ENCODE peak calls at places on chromosomes 11 and 22, in six cellular contexts. One of them, this sample, is unnamed.

GRCh38 chr22:22691716-22692701 is 47.6 kb downstream of the GGTLC2 start:
- DNase-seq in K562: no peak
- DNase-seq in H1: no peak
- DNase-seq in SK-N-SH: no peak
- DNase-seq in HepG2: no peak
- DNase-seq in GM12878: no peak
- DNase-seq in this sample: peak

GRCh38 chr11:131598305-131598704 is 227.9 kb downstream of the NTM start:
- DNase-seq in HepG2: no peak
- DNase-seq in K562: no peak
- DNase-seq in SK-N-SH: no peak
- DNase-seq in H1: no peak
- DNase-seq in GM12878: no peak
- DNase-seq in this sample: no peak

GRCh38 chr11:103661991-103662390 is 374.4 kb upstream of the DDI1 start:
- DNase-seq in K562: no peak
- DNase-seq in SK-N-SH: no peak
- DNase-seq in HepG2: no peak
- DNase-seq in GM12878: no peak
- DNase-seq in H1: no peak
- DNase-seq in this sample: no peak

GRCh38 chr11:77371646-77372045 is 70.2 kb upstream of the GDPD4 start:
- DNase-seq in H1: no peak
- DNase-seq in K562: no peak
- DNase-seq in SK-N-SH: no peak
- DNase-seq in GM12878: no peak
- DNase-seq in HepG2: no peak
- DNase-seq in this sample: no peak

GRCh38 chr11:20110908-20111669 is 49.2 kb downstream of the DBX1 start:
- DNase-seq in SK-N-SH: peak
- DNase-seq in GM12878: peak
- DNase-seq in HepG2: peak
- DNase-seq in K562: peak
- DNase-seq in H1: no peak
- DNase-seq in this sample: peak

GRCh38 chr11:130068546-130068985 is 1.1 kb upstream of the APLP2 start:
- DNase-seq in H1: no peak
- DNase-seq in GM12878: no peak
- DNase-seq in K562: no peak
- DNase-seq in HepG2: peak
- DNase-seq in SK-N-SH: no peak
- DNase-seq in this sample: no peak

GRCh38 chr11:121067453-121067852 is 33.6 kb upstream of the TECTA start:
- DNase-seq in GM12878: no peak
- DNase-seq in HepG2: peak
- DNase-seq in SK-N-SH: no peak
- DNase-seq in K562: no peak
- DNase-seq in H1: no peak
- DNase-seq in this sample: no peak

GRCh38 chr11:61718046-61718531 is 34.3 kb upstream of the MYRF start:
- DNase-seq in K562: no peak
- DNase-seq in HepG2: no peak
- DNase-seq in SK-N-SH: peak
- DNase-seq in H1: no peak
- DNase-seq in GM12878: no peak
- DNase-seq in this sample: no peak

GRCh38 chr22:20013382-20013871 is 3.2 kb downstream of the ARVCF start:
- DNase-seq in SK-N-SH: peak
- DNase-seq in GM12878: no peak
- DNase-seq in K562: peak
- DNase-seq in HepG2: peak
- DNase-seq in H1: peak
- DNase-seq in this sample: no peak

GRCh38 chr11:67356867-67357561 is 3.7 kb upstream of the POLD4 start:
- DNase-seq in SK-N-SH: peak
- DNase-seq in H1: no peak
- DNase-seq in GM12878: no peak
- DNase-seq in HepG2: peak
- DNase-seq in K562: peak
- DNase-seq in this sample: peak

GRCh38 chr11:93474122-93474521 is 69.1 kb downstream of the SMCO4 start:
- DNase-seq in K562: peak
- DNase-seq in H1: no peak
- DNase-seq in HepG2: no peak
- DNase-seq in SK-N-SH: no peak
- DNase-seq in GM12878: no peak
- DNase-seq in this sample: no peak

GRCh38 chr11:79493555-79494171 is 52.8 kb upstream of the TENM4 start:
- DNase-seq in SK-N-SH: peak
- DNase-seq in GM12878: no peak
- DNase-seq in K562: peak
- DNase-seq in H1: peak
- DNase-seq in HepG2: peak
- DNase-seq in this sample: peak

GRCh38 chr11:5368502-5369043 is 15.0 kb upstream of the OR51M1 start:
- DNase-seq in H1: no peak
- DNase-seq in HepG2: no peak
- DNase-seq in K562: no peak
- DNase-seq in GM12878: no peak
- DNase-seq in SK-N-SH: no peak
- DNase-seq in this sample: no peak

GRCh38 chr11:118856314-118856713 is 27.4 kb upstream of the CXCR5 start:
- DNase-seq in H1: no peak
- DNase-seq in GM12878: no peak
- DNase-seq in HepG2: no peak
- DNase-seq in SK-N-SH: no peak
- DNase-seq in K562: no peak
- DNase-seq in this sample: no peak

GRCh38 chr11:61279934-61280656 is 15.0 kb downstream of the VWCE start:
- DNase-seq in SK-N-SH: no peak
- DNase-seq in HepG2: no peak
- DNase-seq in H1: no peak
- DNase-seq in GM12878: no peak
- DNase-seq in K562: no peak
- DNase-seq in this sample: no peak

GRCh38 chr22:31036671-31037550 is 44.2 kb upstream of the SMTN start:
- DNase-seq in H1: no peak
- DNase-seq in HepG2: no peak
- DNase-seq in SK-N-SH: no peak
- DNase-seq in K562: no peak
- DNase-seq in GM12878: no peak
- DNase-seq in this sample: peak

GRCh38 chr11:71179877-71180276 is 72.5 kb downstream of the SHANK2 start:
- DNase-seq in GM12878: no peak
- DNase-seq in K562: no peak
- DNase-seq in SK-N-SH: no peak
- DNase-seq in HepG2: peak
- DNase-seq in H1: no peak
- DNase-seq in this sample: no peak

GRCh38 chr22:45976351-45977002 is 485 bp downstream of the WNT7B start:
- DNase-seq in H1: no peak
- DNase-seq in GM12878: no peak
- DNase-seq in HepG2: no peak
- DNase-seq in K562: no peak
- DNase-seq in SK-N-SH: peak
- DNase-seq in this sample: no peak

GRCh38 chr11:112024778-112025678 is at the start of gene DLAT:
- DNase-seq in K562: peak
- DNase-seq in GM12878: peak
- DNase-seq in HepG2: peak
- DNase-seq in H1: peak
- DNase-seq in SK-N-SH: peak
- DNase-seq in this sample: peak

GRCh38 chr22:24843048-24843447 is 37.0 kb downstream of the SGSM1 start:
- DNase-seq in K562: no peak
- DNase-seq in SK-N-SH: no peak
- DNase-seq in GM12878: no peak
- DNase-seq in H1: no peak
- DNase-seq in HepG2: no peak
- DNase-seq in this sample: no peak

GRCh38 chr22:23192133-23192532 is 11.8 kb downstream of the BCR start:
- DNase-seq in HepG2: no peak
- DNase-seq in GM12878: no peak
- DNase-seq in SK-N-SH: no peak
- DNase-seq in H1: no peak
- DNase-seq in K562: peak
- DNase-seq in this sample: no peak

GRCh38 chr11:61832758-61833157 is 4.7 kb downstream of the FADS2 start:
- DNase-seq in HepG2: no peak
- DNase-seq in K562: no peak
- DNase-seq in GM12878: no peak
- DNase-seq in SK-N-SH: no peak
- DNase-seq in H1: no peak
- DNase-seq in this sample: no peak

GRCh38 chr11:98227266-98227665 is 793.5 kb upstream of the CNTN5 start:
- DNase-seq in H1: no peak
- DNase-seq in SK-N-SH: no peak
- DNase-seq in K562: no peak
- DNase-seq in GM12878: no peak
- DNase-seq in HepG2: no peak
- DNase-seq in this sample: no peak

GRCh38 chr11:96033569-96033968 is 109.7 kb upstream of the MTMR2 start:
- DNase-seq in H1: no peak
- DNase-seq in SK-N-SH: no peak
- DNase-seq in GM12878: no peak
- DNase-seq in HepG2: no peak
- DNase-seq in K562: no peak
- DNase-seq in this sample: no peak

GRCh38 chr11:114666760-114667159 is 11.6 kb upstream of the NXPE2 start:
- DNase-seq in H1: no peak
- DNase-seq in HepG2: no peak
- DNase-seq in K562: no peak
- DNase-seq in SK-N-SH: no peak
- DNase-seq in GM12878: no peak
- DNase-seq in this sample: no peak

GRCh38 chr11:18171377-18172000 is 1.1 kb upstream of the MRGPRX4 start:
- DNase-seq in K562: peak
- DNase-seq in SK-N-SH: peak
- DNase-seq in GM12878: no peak
- DNase-seq in H1: no peak
- DNase-seq in HepG2: peak
- DNase-seq in this sample: no peak

GRCh38 chr22:24208012-24208749 is 26.9 kb downstream of the SUSD2 start:
- DNase-seq in SK-N-SH: peak
- DNase-seq in H1: no peak
- DNase-seq in GM12878: no peak
- DNase-seq in K562: no peak
- DNase-seq in HepG2: peak
- DNase-seq in this sample: peak

DNA sequence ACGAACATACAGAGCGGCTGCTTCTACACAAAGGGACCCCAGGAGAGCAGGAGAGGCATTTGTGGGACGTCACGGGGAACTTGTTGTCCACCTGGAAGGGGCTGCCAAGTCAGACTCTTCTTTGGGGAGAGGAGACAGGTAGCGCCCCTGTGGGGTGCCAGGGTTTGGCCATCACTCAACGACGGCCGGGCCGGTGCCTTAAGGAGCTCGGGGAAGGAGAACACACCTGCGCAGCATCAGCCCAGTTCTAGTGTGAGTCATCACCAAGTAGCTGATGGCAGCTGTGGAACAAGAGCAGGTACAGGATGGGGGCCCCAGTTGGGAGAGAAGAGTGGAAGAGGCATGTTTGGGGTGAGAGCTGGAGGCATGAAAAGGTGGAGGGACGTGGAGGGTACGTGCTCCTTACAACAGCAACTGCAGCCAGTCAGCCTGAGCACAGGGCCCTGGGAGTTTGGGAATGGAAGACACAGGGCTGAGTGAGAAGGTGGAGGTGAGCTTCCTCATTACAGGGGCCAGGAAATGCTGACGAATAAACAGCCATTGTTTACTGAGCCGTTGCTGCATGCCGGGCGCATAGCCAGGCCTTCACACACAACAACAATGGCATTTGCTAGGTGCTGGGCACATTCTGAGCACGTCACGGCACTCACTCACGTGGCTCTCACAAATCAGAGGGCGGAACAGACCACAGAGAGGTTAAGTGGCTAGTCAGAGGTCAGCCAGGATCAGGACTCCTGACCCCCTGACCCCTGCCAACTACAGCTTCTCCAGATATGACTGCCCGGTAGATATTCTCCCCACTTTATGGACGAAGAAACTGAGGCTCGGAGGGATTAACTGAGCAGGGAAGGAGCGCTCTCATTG is 29.1 kb upstream of the TP53I11 start:
- DNase-seq in K562: no peak
- DNase-seq in H1: no peak
- DNase-seq in GM12878: no peak
- DNase-seq in HepG2: no peak
- DNase-seq in SK-N-SH: no peak
- DNase-seq in this sample: no peak
- TF ChIP-seq GABPA in K562: no peak
- TF ChIP-seq GABPA in H1: no peak
- TF ChIP-seq GABPA in GM12878: no peak
- TF ChIP-seq GABPA in HepG2: no peak
- TF ChIP-seq GABPA in SK-N-SH: no peak
- TF ChIP-seq GABPA in this sample: no peak

DNA sequence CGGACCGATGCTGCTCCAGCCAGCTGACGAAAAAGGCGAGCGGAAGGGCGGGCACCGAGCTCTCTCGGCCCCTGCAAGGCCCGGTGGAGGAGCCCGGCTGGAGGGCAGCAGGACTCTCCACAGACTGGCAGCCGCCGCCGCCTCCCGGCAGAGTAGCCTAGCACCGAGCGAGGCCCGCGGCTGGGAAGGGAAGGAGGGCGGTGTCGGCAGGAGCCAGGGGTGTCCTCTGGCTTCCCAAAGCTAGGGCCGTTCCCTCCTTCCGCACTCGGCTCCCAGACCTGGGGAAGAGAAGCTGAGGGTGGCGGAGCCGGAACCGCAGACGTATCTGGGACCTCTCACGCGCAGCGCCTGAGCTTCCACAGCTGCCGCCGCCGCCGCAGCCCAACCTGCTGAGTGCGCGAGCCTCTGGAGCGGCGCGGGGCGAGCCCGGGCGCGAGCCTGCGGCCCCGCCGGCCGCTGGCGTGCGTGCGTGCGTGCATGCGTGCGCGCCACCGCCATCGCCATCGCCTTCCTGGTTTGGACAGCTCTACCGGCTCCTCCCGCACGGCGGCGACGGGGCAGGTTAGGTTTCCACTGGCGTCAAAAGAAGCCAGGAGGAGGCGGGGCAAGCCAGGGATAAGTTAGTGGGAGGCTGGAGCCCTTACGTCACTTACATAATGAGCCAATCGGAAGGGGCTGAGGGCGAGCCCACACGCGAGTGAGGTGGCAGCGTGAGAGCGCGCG is at the start of gene RAB6A:
- DNase-seq in K562: peak
- DNase-seq in H1: peak
- DNase-seq in SK-N-SH: peak
- DNase-seq in GM12878: peak
- DNase-seq in HepG2: peak
- DNase-seq in this sample: peak
- TF ChIP-seq CTCF in K562: peak
- TF ChIP-seq CTCF in H1: peak
- TF ChIP-seq CTCF in SK-N-SH: peak
- TF ChIP-seq CTCF in GM12878: peak
- TF ChIP-seq CTCF in HepG2: peak
- TF ChIP-seq CTCF in this sample: no peak

GRCh38 chr22:27625769-27626674 is 175.5 kb downstream of the MN1 start:
- DNase-seq in HepG2: no peak
- DNase-seq in H1: no peak
- DNase-seq in GM12878: no peak
- DNase-seq in SK-N-SH: no peak
- DNase-seq in K562: no peak
- DNase-seq in this sample: no peak
- TF ChIP-seq POLR2AphosphoS5 in HepG2: no peak
- TF ChIP-seq POLR2AphosphoS5 in H1: no peak
- TF ChIP-seq POLR2AphosphoS5 in GM12878: no peak
- TF ChIP-seq POLR2AphosphoS5 in SK-N-SH: no peak
- TF ChIP-seq POLR2AphosphoS5 in K562: no peak
- TF ChIP-seq POLR2AphosphoS5 in this sample: no peak

GRCh38 chr11:13316528-13316961 is 39.0 kb downstream of the BMAL1 start:
- DNase-seq in K562: no peak
- DNase-seq in SK-N-SH: no peak
- DNase-seq in GM12878: no peak
- DNase-seq in H1: no peak
- DNase-seq in HepG2: no peak
- DNase-seq in this sample: no peak
- TF ChIP-seq GABPA in K562: no peak
- TF ChIP-seq GABPA in SK-N-SH: no peak
- TF ChIP-seq GABPA in GM12878: no peak
- TF ChIP-seq GABPA in H1: no peak
- TF ChIP-seq GABPA in HepG2: no peak
- TF ChIP-seq GABPA in this sample: no peak